ENCODE peak calls at places on chromosomes 12 and 14, in five cellular contexts. M is endodermal cell, E is lower lobe of right lung, K is H1, V is ascending aorta. C is an unnamed sample. For H3K27me3 and H3K4me1, the result is how much of the 10 kb centered on the place peaks cover.

GRCh38 chr12:27207626-27208413 is 36.3 kb upstream of the STK38L start:
- DNase-seq in M (no peak), E (no peak), K (no peak), V (no peak), C (no peak)

GRCh38 chr12:105385141-105385540 is 54.6 kb downstream of the C12orf75 start:
- DNase-seq in M (peak), E (no peak), K (no peak), V (no peak), C (no peak)

GRCh38 chr12:47534695-47535094 is 171.1 kb downstream of the RPAP3 start:
- DNase-seq in M (no peak), E (no peak), K (no peak), V (no peak), C (no peak)

GRCh38 chr14:71143391-71144290 is 236.4 kb downstream of the PCNX1 start:
- DNase-seq in M (no peak), E (no peak), K (no peak), V (no peak), C (peak)

GRCh38 chr12:65565601-65566560 is 258.4 kb upstream of the HMGA2 start:
- DNase-seq in M (peak), E (no peak), K (no peak), V (no peak), C (no peak)

GRCh38 chr12:51687142-51687935 is 96.3 kb downstream of the SCN8A start:
- DNase-seq in M (no peak), E (no peak), K (no peak), V (no peak), C (no peak)

GRCh38 chr12:8829128-8829524 is 6.7 kb downstream of the A2ML1 start:
- DNase-seq in M (peak), E (no peak), K (no peak), V (no peak), C (no peak)

GRCh38 chr12:12720637-12721250 is 3.6 kb downstream of the CDKN1B start:
- DNase-seq in M (no peak), E (no peak), K (no peak), V (no peak), C (no peak)

GRCh38 chr14:74911704-74912103 is 11.4 kb downstream of the RPS6KL1 start:
- DNase-seq in M (no peak), E (no peak), K (no peak), V (no peak), C (no peak)

GRCh38 chr12:108798551-108799221 is 58.7 kb downstream of the SSH1 start:
- DNase-seq in M (no peak), E (no peak), K (no peak), V (no peak), C (no peak)

GRCh38 chr14:55893695-55894094 is 224.5 kb upstream of the PELI2 start:
- DNase-seq in M (no peak), E (no peak), K (no peak), V (no peak), C (no peak)

GRCh38 chr14:90853116-90853515 is 36.9 kb upstream of the TTC7B start:
- DNase-seq in M (no peak), E (no peak), K (no peak), V (no peak), C (no peak)

GRCh38 chr14:64423987-64424386 is 35.8 kb downstream of the MTHFD1 start:
- DNase-seq in M (no peak), E (no peak), K (no peak), V (no peak), C (no peak)

GRCh38 chr14:68232643-68233055 is 413.1 kb downstream of the RAD51B start:
- DNase-seq in M (no peak), E (no peak), K (no peak), V (no peak), C (no peak)

GRCh38 chr14:31189346-31190219 is 18.0 kb downstream of the HECTD1 start:
- DNase-seq in M (no peak), E (no peak), K (no peak), V (no peak), C (no peak)

GRCh38 chr12:105214141-105214540 is 21.8 kb downstream of the APPL2 start:
- DNase-seq in M (no peak), E (no peak), K (no peak), V (no peak), C (no peak)

GRCh38 chr12:20382117-20382516 is 13.8 kb downstream of the PDE3A start:
- DNase-seq in M (no peak), E (no peak), K (no peak), V (no peak), C (no peak)

GRCh38 chr14:26601856-26602255 is 4.0 kb upstream of the NOVA1 start:
- DNase-seq in M (no peak), E (no peak), K (no peak), V (no peak), C (no peak)

GRCh38 chr14:104254735-104255400 is 116.5 kb downstream of the KIF26A start:
- DNase-seq in M (no peak), E (no peak), K (no peak), V (no peak), C (no peak)

GRCh38 chr14:26379951-26380350 is 217.9 kb downstream of the NOVA1 start:
- DNase-seq in M (no peak), E (no peak), K (no peak), V (no peak), C (no peak)

GRCh38 chr12:91511795-91512420 is 329.3 kb upstream of the DCN start:
- DNase-seq in M (no peak), E (no peak), K (no peak), V (no peak), C (no peak)

GRCh38 chr14:58533417-58533816 is 104.3 kb upstream of the DACT1 start:
- DNase-seq in M (no peak), E (no peak), K (no peak), V (no peak), C (no peak)

GRCh38 chr12:130574402-130574801 is 141.7 kb downstream of the RIMBP2 start:
- DNase-seq in M (peak), E (no peak), K (no peak), V (no peak), C (no peak)

GRCh38 chr14:77985235-77985634 is 184.9 kb upstream of the NRXN3 start:
- DNase-seq in M (peak), E (no peak), K (no peak), V (no peak), C (no peak)

GRCh38 chr12:124347805-124348658 is 53.1 kb downstream of the RFLNA start:
- DNase-seq in M (peak), E (no peak), K (no peak), V (no peak), C (no peak)

GRCh38 chr12:26406391-26406790 is 211.0 kb downstream of the SSPN start:
- DNase-seq in M (no peak), E (no peak), K (no peak), V (no peak), C (no peak)

GRCh38 chr14:61569783-61570182 is 125.5 kb upstream of the HIF1A start:
- DNase-seq in M (peak), E (peak), K (no peak), V (no peak), C (peak)

GRCh38 chr14:57732886-57733285 is 133.0 kb downstream of the SLC35F4 start:
- DNase-seq in M (no peak), E (no peak), K (no peak), V (no peak), C (no peak)

GRCh38 chr12:53972152-53972702 is 699 bp upstream of the HOXC11 start:
- DNase-seq in M (no peak), E (no peak), K (no peak), V (no peak), C (no peak)
- H3K27me3 ChIP-seq in M (half or more), E (half or more), K (half or more), V (under half), C (half or more)

GRCh38 chr12:111143216-111143756 is 222.9 kb upstream of the MYL2 start:
- DNase-seq in M (no peak), E (no peak), K (no peak), V (no peak), C (no peak)
- H3K4me1 ChIP-seq in M (under half), E (under half), K (under half), V (under half), C (under half)

GRCh38 chr12:30965613-30965985 is 39.1 kb downstream of the TSPAN11 start:
- DNase-seq in M (peak), E (no peak), K (no peak), V (no peak), C (no peak)
- H3K27me3 ChIP-seq in M (under half), E (under half), K (under half), V (under half), C (under half)

GRCh38 chr14:93054006-93054405 is 61.7 kb downstream of the ITPK1 start:
- DNase-seq in M (no peak), E (no peak), K (no peak), V (no peak), C (no peak)
- H3K4me1 ChIP-seq in M (under half), E (under half), K (under half), V (under half), C (under half)

DNA sequence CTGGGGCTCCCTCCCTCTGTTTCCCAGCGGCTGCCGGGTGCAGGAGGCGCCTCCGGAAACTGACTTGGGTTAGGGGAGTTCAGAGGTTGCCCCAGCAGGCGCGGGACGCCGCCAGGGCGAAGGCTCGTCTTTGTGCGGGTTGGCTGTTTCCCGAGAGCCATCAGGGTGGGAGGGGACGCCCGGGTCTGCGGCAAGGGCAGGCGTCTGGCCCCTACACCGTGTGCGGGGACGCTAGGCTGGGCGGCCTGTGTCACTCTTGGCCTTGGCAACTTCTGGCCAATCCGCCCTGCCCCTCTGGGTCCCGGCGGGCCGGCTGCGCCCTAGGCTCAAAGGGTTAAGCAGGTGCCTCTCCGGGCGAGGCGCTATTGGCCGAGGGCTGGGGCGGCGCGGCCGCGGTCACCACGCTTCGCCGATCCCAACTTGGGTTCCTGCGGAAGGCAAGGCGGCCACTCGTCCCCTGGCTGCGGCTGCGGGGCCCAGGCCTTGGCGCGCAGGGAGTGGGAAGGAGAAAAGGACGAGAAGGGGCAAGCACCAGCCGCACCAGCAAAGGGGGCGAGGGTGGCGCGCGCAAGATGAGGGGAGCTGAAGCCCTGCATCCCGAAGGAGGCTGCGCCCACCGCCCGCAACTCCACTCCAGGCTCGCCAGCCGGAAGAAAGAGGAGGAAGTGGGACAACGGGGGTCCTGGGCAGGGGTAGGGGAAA is 5.6 kb upstream of the NPAS3 start:
- DNase-seq in M (peak), E (no peak), K (no peak), V (no peak), C (no peak)
- H3K27me3 ChIP-seq in M (half or more), E (half or more), K (under half), V (under half), C (under half)

DNA sequence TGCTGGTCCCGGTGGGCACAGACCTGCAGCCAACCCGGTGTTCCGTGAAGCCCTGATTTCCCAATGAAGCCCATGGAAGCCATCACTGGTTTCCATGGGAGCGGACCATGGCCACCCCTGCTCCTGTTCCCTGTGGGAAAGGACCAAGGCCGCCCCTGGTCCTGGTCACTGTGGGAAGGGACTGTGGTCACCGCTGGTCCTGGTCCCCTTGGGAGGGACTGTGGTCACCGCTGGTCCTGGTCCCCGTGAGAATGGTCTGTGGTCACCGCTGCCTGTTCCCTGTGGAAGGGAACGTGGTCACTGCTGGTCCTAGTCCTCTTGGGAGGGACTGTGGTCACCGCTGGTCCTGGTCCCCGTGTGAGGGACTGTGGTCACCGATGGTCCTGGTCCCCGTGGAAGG is 393 bp upstream of the GLT1D1 start:
- DNase-seq in M (peak), E (no peak), K (no peak), V (no peak), C (no peak)
- H3K4me1 ChIP-seq in M (under half), E (under half), K (under half), V (under half), C (under half)